ENCODE peak calls at places on chromosomes 2 and 18, in eight cellular contexts. L, H, Z, W, X, C, U and G are unnamed samples. For H3K27me3, the result is how much of the 10 kb centered on the place peaks cover.

GRCh38 chr2:181459646-181460045 is 2.5 kb downstream of the ITGA4 start:
- DNase-seq in H (no peak), W (no peak), L (no peak), C (no peak), Z (no peak), U (no peak), X (no peak), G (no peak)

GRCh38 chr2:8583400-8584173 is 98.3 kb upstream of the ID2 start:
- DNase-seq in L (peak), W (peak), C (peak), H (peak), X (peak), Z (peak), U (peak), G (no peak)

GRCh38 chr18:63148449-63149199 is 170.9 kb downstream of the BCL2 start:
- DNase-seq in W (no peak), H (peak), L (no peak), X (no peak), Z (peak), C (no peak), U (no peak), G (peak)

GRCh38 chr2:96730212-96730611 is 9.7 kb downstream of the LMAN2L start:
- DNase-seq in L (no peak), W (no peak), H (no peak), C (no peak), X (peak), Z (no peak), U (no peak), G (no peak)

GRCh38 chr2:85438291-85439110 is 20.0 kb downstream of the SH2D6 start:
- DNase-seq in W (no peak), X (no peak), L (no peak), H (no peak), C (no peak), U (no peak), Z (no peak), G (no peak)

GRCh38 chr2:240465268-240465764 is 29.9 kb downstream of the GPC1 start:
- DNase-seq in C (no peak), W (peak), H (no peak), X (no peak), U (peak), Z (no peak), L (no peak), G (no peak)

GRCh38 chr2:201452058-201452736 is 657 bp downstream of the STRADB start:
- DNase-seq in Z (no peak), U (no peak), H (peak), L (no peak), C (no peak), W (peak), X (no peak), G (no peak)

GRCh38 chr2:26521054-26521912 is 43.4 kb upstream of the OTOF start:
- DNase-seq in L (peak), U (no peak), Z (no peak), X (no peak), W (no peak), H (no peak), C (peak), G (no peak)

GRCh38 chr2:143936758-143937562 is 583.0 kb downstream of the ZEB2 start:
- DNase-seq in Z (peak), L (peak), C (peak), X (no peak), W (no peak), H (peak), U (peak), G (no peak)

GRCh38 chr2:127644661-127645394 is 1.1 kb upstream of the GPR17 start:
- DNase-seq in W (no peak), X (no peak), C (no peak), H (no peak), Z (no peak), U (peak), L (no peak), G (no peak)

GRCh38 chr2:127648321-127648720 is 2.4 kb downstream of the GPR17 start:
- DNase-seq in X (no peak), Z (no peak), H (no peak), C (no peak), L (no peak), W (no peak), U (peak), G (no peak)

GRCh38 chr2:127647242-127648190 is 1.6 kb downstream of the GPR17 start:
- DNase-seq in C (no peak), Z (no peak), X (no peak), W (no peak), U (peak), L (no peak), H (peak), G (no peak)

GRCh38 chr2:127645395-127646291 is at the start of gene GPR17:
- DNase-seq in C (no peak), U (peak), W (no peak), X (no peak), Z (no peak), L (no peak), H (no peak), G (no peak)

DNA sequence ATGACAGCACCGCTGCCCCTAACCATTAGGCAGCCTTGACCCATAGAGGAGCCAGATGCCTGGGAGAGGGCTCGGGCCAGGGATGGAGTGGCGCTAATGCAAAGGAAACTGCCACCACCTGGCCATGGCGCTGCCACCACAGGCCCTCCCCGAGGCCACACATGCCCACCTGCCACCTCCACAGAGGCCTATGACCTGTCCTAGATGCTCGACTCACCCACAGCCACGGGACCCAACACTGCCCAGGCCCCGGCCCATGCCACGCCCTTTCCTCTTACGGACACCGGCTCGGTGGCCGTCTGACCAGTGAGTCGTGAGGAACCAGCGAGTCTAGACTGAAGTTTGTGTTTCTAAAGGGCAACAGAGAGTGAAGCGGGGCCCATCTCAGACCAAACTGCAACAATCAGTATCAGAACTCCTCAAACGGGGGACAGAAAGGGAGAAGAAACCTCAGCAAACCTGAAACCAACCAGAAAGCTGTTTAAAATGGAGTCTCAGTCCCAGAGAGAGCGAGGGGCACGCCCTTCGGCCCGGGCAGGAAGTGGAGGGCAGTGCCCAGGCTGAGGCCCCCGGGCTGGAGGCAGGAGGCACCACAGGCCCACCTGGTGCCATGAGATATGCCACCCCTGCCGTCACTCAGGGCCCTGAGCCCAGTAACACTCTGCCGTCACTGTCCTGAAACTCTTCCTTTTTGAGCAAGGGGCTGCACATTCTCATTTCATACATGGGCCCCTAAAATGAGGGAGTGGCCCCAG is 711 bp downstream of the GPR17 start:
- DNase-seq in U (peak), C (no peak), W (no peak), Z (no peak), X (no peak), L (no peak), H (no peak), G (no peak)
- H3K4me3 ChIP-seq in U (no peak), C (no peak), W (no peak), Z (no peak), X (no peak), L (no peak), H (no peak), G (no peak)

GRCh38 chr2:233061591-233062446 is 1.7 kb downstream of the INPP5D start:
- DNase-seq in U (peak), C (peak), L (no peak), W (peak), Z (no peak), X (no peak), H (peak), G (no peak)
- TF ChIP-seq CTCF in U (no peak), C (no peak), L (peak), W (peak), Z (peak), X (no peak), H (no peak), G (peak)

GRCh38 chr18:50065527-50065926 is 129.4 kb downstream of the MYO5B start:
- DNase-seq in H (no peak), L (no peak), C (no peak), X (no peak), U (no peak), Z (no peak), W (no peak), G (no peak)
- H3K27me3 ChIP-seq in H (under half), L (under half), C (under half), X (under half), U (under half), Z (under half), W (under half), G (under half)

GRCh38 chr2:134231296-134231964 is 22.4 kb upstream of the MGAT5 start:
- DNase-seq in C (no peak), X (no peak), Z (no peak), L (no peak), U (no peak), W (no peak), H (no peak), G (no peak)
- H3K4me3 ChIP-seq in C (no peak), X (no peak), Z (no peak), L (no peak), U (no peak), W (no peak), H (no peak), G (no peak)

DNA sequence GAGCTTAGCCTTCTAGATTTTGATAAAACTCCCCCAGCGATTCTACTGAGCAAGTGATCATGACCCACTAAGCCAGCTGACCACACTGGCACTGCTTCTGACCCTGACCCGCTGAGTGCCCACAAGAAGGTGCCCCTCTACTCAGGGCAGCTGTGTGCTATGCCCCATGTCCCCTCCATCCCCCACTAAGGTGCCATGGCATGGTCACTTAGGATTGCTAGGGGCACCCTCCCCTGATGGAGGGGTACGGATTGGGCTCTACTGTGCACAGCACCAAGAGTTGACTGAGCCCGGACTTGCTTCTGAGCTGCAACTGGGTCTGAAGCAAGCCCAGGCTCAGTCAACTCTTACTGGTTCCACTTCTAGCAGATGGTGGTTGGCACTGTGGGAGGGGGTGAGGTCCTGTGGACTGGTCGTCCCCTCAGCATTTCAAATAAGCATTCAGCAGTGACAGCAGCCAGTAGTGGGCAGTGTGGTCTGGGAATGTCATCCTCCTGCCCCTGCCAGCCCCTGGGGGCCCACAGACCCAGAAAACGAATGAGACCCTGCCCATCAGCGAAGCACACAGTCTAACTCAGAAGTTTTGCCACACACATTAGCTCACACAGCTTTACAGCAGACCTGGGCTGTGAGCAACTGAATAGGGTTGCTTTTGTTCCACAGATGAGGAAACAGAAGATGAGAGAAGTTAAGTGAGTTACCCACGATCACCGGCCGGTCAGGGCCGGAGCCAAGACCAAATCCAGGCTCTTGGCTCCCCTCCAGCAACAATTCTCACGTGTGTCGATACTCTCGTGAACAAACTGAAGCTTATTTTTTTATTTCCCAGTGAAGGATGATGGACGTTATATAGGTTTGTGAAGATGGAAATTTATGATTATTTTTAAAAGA is 52.1 kb upstream of the FOSL2 start:
- DNase-seq in C (no peak), H (no peak), Z (no peak), L (no peak), W (no peak), U (no peak), X (no peak), G (no peak)
- TF ChIP-seq CTCF in C (peak), H (no peak), Z (peak), L (no peak), W (no peak), U (no peak), X (peak), G (peak)

DNA sequence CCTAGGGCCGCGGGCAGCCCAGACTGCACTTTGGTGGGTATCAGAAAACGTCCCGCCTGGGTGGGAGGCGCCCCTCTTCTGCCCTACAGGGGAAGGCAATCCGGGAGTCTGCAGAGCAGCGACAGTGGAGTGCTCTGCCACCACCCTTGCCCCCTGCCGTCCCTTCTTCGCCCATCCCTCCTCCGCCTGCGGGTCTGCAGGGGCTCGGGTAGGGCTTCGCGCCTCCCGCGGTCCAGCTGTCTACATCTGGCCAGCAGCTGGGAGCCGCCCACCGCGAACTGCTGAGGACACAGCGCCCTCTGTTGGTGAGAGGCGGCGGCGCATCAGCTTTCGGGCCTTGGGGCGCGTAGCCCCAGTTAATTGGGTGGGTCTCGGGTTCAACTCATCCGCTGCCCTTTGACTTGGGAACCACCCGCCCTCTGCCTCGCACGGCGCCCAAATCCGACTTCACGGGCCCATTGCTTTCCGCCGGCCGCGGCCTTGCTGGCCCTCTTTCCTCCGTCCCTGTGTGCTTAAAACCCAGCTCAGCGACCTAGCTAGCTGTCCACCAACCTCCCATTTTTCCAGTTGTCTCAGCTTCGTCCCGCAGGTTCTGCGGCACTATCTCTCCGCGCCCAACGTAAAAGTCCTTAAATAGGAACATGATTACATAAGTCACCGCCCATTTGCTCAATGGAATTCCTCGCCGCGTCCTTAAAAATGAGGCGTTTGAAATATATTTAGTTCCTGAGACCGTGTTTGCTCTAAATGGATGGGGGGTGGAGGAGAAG is 17.6 kb downstream of the WNT10A start:
- DNase-seq in W (no peak), L (peak), X (no peak), C (peak), U (peak), Z (no peak), H (peak), G (no peak)
- H3K27me3 ChIP-seq in W (half or more), L (half or more), X (under half), C (half or more), U (half or more), Z (under half), H (half or more), G (under half)

DNA sequence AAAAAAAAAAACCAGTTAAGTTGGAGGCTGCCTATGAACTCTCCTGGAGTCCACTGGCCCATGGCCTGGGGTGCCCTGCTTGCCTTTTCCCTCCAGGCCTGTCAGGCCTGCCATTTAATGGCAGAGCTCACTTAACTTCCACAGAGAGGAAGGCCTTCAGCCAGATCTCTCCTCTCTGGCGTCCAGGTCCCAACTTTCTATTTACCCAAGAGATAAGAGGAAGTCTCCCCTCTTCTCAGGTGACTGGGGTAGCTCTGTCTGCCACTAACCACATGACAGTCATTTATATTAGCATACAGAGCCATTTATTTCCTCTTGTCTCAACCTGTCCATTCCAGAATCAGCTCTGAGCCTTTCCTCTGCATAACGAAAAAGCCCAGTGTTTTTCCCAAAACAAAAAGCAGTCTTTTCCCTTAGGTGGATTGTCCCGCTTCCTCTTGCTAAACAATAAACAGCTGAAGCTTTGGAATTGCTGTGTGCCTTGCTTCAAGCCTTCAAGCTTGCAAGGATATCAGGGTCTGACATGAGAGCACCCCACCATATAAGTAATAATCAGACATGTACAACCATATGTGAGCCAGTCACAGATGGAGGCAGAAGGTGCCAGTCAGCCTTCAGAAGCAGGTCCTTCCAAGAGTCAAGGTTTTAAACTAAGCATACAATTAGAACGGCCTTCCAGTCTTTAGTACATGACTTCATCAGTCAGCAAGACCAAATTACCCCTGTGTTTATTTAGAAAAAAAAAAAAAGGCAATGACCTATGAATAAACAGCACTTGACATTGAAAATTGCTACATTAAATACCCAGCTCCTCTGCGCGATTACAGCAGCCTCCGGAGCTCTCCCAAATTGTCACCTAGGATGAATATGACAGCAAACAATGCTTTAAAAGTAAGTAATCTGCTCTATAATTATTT is 71.3 kb upstream of the STPG4 start:
- DNase-seq in C (no peak), X (no peak), U (no peak), Z (no peak), H (peak), L (no peak), W (no peak), G (no peak)
- H3K4me3 ChIP-seq in C (no peak), X (no peak), U (no peak), Z (no peak), H (no peak), L (no peak), W (no peak), G (no peak)